ENCODE peak calls at places on chromosomes 2 and 18, in five cellular contexts. Q is H9, C is trophoblast cell, R is mesenchymal stem cell, A is H1. P is an unnamed sample.

GRCh38 chr2:44979581-44979980 is 29.7 kb downstream of the SIX2 start:
- DNase-seq in Q (no peak), R (no peak), A (no peak), C (no peak), P (no peak)

GRCh38 chr2:101080214-101081068 is 70.7 kb downstream of the TBC1D8 start:
- DNase-seq in A (no peak), C (no peak), Q (no peak), R (no peak), P (no peak)

GRCh38 chr2:41934323-41935003 is 113.4 kb upstream of the PKDCC start:
- DNase-seq in Q (no peak), R (peak), C (no peak), A (no peak), P (no peak)

GRCh38 chr18:35386600-35387366 is 9.6 kb upstream of the ZNF396 start:
- DNase-seq in C (peak), Q (peak), R (peak), A (peak), P (peak)

GRCh38 chr2:23757686-23758433 is 169.1 kb downstream of the ATAD2B start:
- DNase-seq in C (peak), R (peak), A (no peak), Q (no peak), P (no peak)

GRCh38 chr2:240166761-240167587 is 26.5 kb upstream of the OTOS start:
- DNase-seq in R (no peak), A (no peak), Q (no peak), C (no peak), P (no peak)

GRCh38 chr18:62697636-62698035 is 17.7 kb upstream of the PHLPP1 start:
- DNase-seq in Q (no peak), R (no peak), A (no peak), C (no peak), P (no peak)

GRCh38 chr2:162184362-162184761 is 32.3 kb upstream of the GCG start:
- DNase-seq in A (no peak), C (no peak), Q (no peak), R (no peak), P (no peak)

GRCh38 chr2:170140561-170140960 is 37.4 kb upstream of the MYO3B start:
- DNase-seq in C (no peak), Q (no peak), A (no peak), R (no peak), P (no peak)

GRCh38 chr2:171762879-171763573 is 75.8 kb downstream of the DYNC1I2 start:
- DNase-seq in C (no peak), R (peak), Q (no peak), A (no peak), P (no peak)

GRCh38 chr18:59551902-59552635 is 145.2 kb downstream of the CCBE1 start:
- DNase-seq in A (no peak), Q (no peak), C (peak), R (no peak), P (no peak)

GRCh38 chr2:86037795-86038192 is 67.9 kb downstream of the POLR1A start:
- DNase-seq in Q (no peak), C (no peak), R (no peak), A (no peak), P (no peak)

GRCh38 chr2:204669386-204669785 is 124.1 kb downstream of the PARD3B start:
- DNase-seq in R (no peak), A (no peak), C (peak), Q (no peak), P (no peak)

GRCh38 chr18:9832871-9833270 is 52.9 kb upstream of the TXNDC2 start:
- DNase-seq in Q (no peak), R (no peak), A (no peak), C (no peak), P (no peak)

GRCh38 chr18:27595121-27595848 is 410.2 kb upstream of the CHST9 start:
- DNase-seq in C (no peak), A (no peak), Q (no peak), R (no peak), P (no peak)

GRCh38 chr2:11753452-11753885 is 7.0 kb downstream of the LPIN1 start:
- DNase-seq in Q (no peak), A (no peak), R (peak), C (no peak), P (no peak)

GRCh38 chr2:55843096-55843991 is 80.2 kb downstream of the EFEMP1 start:
- DNase-seq in R (peak), Q (no peak), C (no peak), A (no peak), P (no peak)

GRCh38 chr2:20501974-20502373 is 55.1 kb downstream of the RHOB start:
- DNase-seq in C (peak), A (no peak), Q (no peak), R (peak), P (no peak)

GRCh38 chr2:111041398-111042202 is 79.1 kb upstream of the BCL2L11 start:
- DNase-seq in R (no peak), Q (no peak), A (no peak), C (no peak), P (no peak)

GRCh38 chr2:112724611-112725525 is 4.0 kb downstream of the NT5DC4 start:
- DNase-seq in R (no peak), C (no peak), A (no peak), Q (peak), P (no peak)

GRCh38 chr2:178238144-178238521 is 43.8 kb downstream of the OSBPL6 start:
- DNase-seq in A (no peak), R (peak), Q (no peak), C (no peak), P (no peak)
- H2BK12ac ChIP-seq in A (no peak), R (no peak), Q (no peak), C (no peak), P (no peak)

DNA sequence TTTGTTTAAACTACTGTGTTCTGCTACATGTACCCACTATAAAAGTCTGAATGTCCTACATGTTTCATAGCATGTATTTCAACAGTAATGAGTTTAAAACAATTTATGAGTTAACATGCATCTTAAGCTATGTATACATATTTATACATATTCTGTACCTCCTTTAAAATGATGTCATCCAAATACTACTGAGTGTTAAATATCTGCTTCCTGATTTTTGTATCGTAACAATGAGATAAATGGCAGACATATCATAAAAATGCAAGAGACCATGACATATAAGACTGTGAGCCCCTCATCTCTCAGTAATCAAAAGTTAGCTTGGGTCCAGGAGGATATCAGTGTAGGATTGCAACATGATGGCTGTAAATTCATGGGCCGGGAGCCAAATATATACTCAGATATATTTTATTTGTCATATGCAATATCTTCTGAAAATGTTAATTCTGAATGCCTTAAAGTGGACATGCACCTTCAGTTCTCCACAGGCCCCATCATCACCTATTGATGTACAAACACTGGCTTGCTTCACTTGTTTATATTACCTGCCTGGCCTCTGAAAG is 3.6 kb downstream of the COL5A2 start:
- DNase-seq in C (no peak), A (no peak), Q (no peak), R (no peak), P (no peak)
- H2BK12ac ChIP-seq in C (no peak), A (no peak), Q (no peak), R (no peak), P (no peak)

GRCh38 chr2:234202601-234203000 is 152.1 kb downstream of the SPP2 start:
- DNase-seq in C (no peak), Q (no peak), R (no peak), A (no peak), P (no peak)

GRCh38 chr2:234206738-234207137 is 156.2 kb downstream of the SPP2 start:
- DNase-seq in A (no peak), R (no peak), C (no peak), Q (no peak), P (no peak)

GRCh38 chr2:234203135-234203984 is 152.9 kb downstream of the SPP2 start:
- DNase-seq in Q (no peak), A (no peak), C (peak), R (peak), P (no peak)

GRCh38 chr2:234198976-234199375 is 148.5 kb downstream of the SPP2 start:
- DNase-seq in R (peak), A (no peak), Q (no peak), C (no peak), P (no peak)

DNA sequence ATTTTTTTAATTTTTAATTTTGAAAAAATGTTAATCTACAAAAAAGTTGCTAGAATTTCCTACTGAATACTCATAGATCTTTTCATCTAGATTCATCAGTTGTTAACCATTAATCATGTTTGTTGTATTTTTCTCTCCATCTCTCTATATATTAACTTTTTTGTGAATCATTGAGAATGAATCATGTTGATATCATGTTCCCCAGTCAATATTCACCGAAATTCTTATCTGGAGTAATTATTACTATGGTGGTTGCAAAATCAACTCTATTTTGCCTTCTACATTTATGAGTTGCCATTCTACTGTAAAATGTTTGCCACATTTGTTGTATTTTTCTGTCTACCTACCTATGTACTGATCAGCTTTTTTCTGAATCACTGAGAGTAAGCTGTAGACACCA is 154.0 kb downstream of the SPP2 start:
- DNase-seq in A (no peak), C (no peak), R (no peak), Q (no peak), P (no peak)
- H2BK12ac ChIP-seq in A (no peak), C (no peak), R (no peak), Q (no peak), P (no peak)

GRCh38 chr18:50528806-50529205 is 31.1 kb upstream of the MAPK4 start:
- DNase-seq in A (no peak), R (no peak), C (peak), Q (no peak), P (no peak)
- H2BK12ac ChIP-seq in A (no peak), R (no peak), C (peak), Q (no peak), P (no peak)

DNA sequence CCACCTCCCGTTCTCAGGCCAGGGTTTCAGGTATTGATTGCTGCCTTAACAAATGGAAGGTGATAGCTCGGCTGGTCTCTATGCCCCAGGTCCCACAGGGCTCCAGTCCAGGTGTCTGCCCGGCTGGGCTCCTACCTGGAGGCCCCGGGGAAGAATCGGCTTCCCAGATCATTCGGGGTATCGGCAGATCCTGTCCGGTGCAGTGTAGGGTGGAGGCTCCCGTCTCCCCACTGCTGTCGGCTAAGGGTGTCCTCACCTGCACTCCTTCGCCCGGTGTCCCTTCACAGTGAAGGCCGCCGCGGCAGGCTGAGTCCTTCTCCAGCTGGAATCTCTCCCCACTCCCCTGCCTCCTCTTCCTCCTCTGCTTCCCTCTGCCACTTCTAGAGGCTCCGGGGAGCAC is 573.9 kb upstream of the SALL3 start:
- DNase-seq in C (no peak), R (no peak), A (no peak), Q (no peak), P (no peak)
- H2BK12ac ChIP-seq in C (no peak), R (no peak), A (no peak), Q (no peak), P (no peak)

DNA sequence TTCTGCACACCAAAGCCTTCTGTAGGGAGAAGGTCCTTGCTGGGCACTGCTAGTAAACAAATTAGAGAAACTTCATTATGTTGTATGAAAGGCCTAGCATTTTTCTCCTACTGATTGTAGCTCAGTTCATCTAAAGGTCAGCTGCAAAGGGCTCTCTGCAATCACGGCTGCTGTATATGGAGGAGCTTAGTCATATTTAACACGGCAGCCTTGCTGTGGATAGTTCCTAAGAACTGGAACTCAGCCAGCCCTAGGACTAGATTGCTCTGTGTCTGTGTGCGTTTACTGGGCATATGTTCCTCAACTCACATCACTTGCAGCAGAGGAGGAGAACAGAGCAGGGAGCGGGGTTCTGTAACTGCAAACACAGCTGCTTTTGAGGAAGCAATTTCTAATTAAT is 1103.9 kb upstream of the KLHL29 start:
- DNase-seq in R (peak), C (no peak), Q (no peak), A (no peak), P (no peak)
- H2BK12ac ChIP-seq in R (no peak), C (no peak), Q (no peak), A (no peak), P (no peak)

GRCh38 chr2:177270531-177270930 is 6.0 kb upstream of the NFE2L2 start:
- DNase-seq in C (no peak), A (no peak), Q (no peak), R (no peak), P (no peak)
- H2BK12ac ChIP-seq in C (no peak), A (no peak), Q (no peak), R (no peak), P (no peak)

DNA sequence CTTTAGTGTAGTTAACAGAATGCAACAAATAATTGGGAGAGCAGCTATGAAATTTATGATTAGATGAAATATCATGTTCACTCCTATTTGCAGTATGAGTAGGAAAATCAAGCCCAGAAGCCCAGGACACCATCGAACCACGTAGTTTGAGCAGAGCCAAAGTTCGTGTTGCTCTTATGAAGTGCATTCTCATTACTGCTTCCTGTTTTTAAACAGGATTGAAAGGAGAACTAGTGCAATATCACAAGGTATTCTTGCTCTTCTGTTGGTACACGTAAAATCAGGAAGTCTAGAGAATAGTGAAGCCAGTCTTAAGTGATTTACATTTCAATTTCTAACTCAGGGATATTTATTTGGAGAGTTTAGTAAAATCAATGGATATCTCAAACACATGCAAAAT is 21.1 kb downstream of the ARHGAP15 start:
- DNase-seq in R (no peak), C (no peak), A (no peak), Q (no peak), P (no peak)
- H2BK12ac ChIP-seq in R (no peak), C (no peak), A (no peak), Q (no peak), P (no peak)

P was measured in neuronal stem cell.